ENCODE peak calls at places on chromosomes 6 and 20, in six cellular contexts. G is spleen; X is CD4-positive, alpha-beta T cell; M is cardiac muscle cell; Q is IMR-90; J is AG04450. Z is an unnamed sample.
A peak's percentile ranks its signal among the peaks of the same experiment; 100 is the strongest.

GRCh38 chr6:47413752-47414516 is 63.7 kb upstream of the CD2AP start:
- DNase-seq in G (no peak), X (peak; percentile 40), M (peak; percentile 83), Q (peak; percentile 69), J (peak; percentile 23), Z (peak; percentile 51)

GRCh38 chr6:168956884-168957730 is 296.5 kb downstream of the THBS2 start:
- DNase-seq in G (peak; percentile 82), X (peak; percentile 23), M (peak; percentile 89), Q (peak; percentile 80), J (peak; percentile 47), Z (peak; percentile 78)

GRCh38 chr20:21360686-21361085 is 36.6 kb downstream of the NKX2-4 start:
- DNase-seq in G (no peak), X (no peak), M (peak; percentile 24), Q (peak; percentile 40), J (no peak), Z (no peak)

GRCh38 chr6:23349521-23350147 is 776.4 kb upstream of the NRSN1 start:
- DNase-seq in G (no peak), X (no peak), M (peak; percentile 60), Q (peak; percentile 96), J (peak; percentile 68), Z (no peak)

GRCh38 chr6:12066297-12066696 is 54.2 kb downstream of the HIVEP1 start:
- DNase-seq in G (no peak), X (no peak), M (peak; percentile 25), Q (peak; percentile 19), J (no peak), Z (no peak)

GRCh38 chr20:46117704-46118467 is at the start of gene CD40:
- DNase-seq in G (peak; percentile 93), X (peak; percentile 71), M (peak; percentile 90), Q (peak; percentile 23), J (no peak), Z (peak; percentile 91)

GRCh38 chr20:64057628-64058498 is 5.1 kb upstream of the TCEA2 start:
- DNase-seq in G (peak; percentile 95), X (peak; percentile 74), M (peak; percentile 72), Q (peak; percentile 40), J (no peak), Z (peak; percentile 79)

GRCh38 chr6:134176283-134176975 is 124.0 kb upstream of the SLC2A12 start:
- DNase-seq in G (peak; percentile 90), X (no peak), M (peak; percentile 82), Q (peak; percentile 37), J (no peak), Z (peak; percentile 64)

GRCh38 chr6:40948598-40948997 is 90.4 kb downstream of the UNC5CL start:
- DNase-seq in G (no peak), X (no peak), M (no peak), Q (peak; percentile 48), J (no peak), Z (no peak)

GRCh38 chr6:42363906-42364859 is 87.5 kb downstream of the TRERF1 start:
- DNase-seq in G (no peak), X (no peak), M (no peak), Q (no peak), J (no peak), Z (peak; percentile 76)

GRCh38 chr6:42366999-42367352 is 84.8 kb downstream of the TRERF1 start:
- DNase-seq in G (no peak), X (no peak), M (no peak), Q (no peak), J (no peak), Z (no peak)

GRCh38 chr6:42366011-42366705 is 85.6 kb downstream of the TRERF1 start:
- DNase-seq in G (no peak), X (no peak), M (no peak), Q (no peak), J (no peak), Z (no peak)

GRCh38 chr6:42367353-42368011 is 84.2 kb downstream of the TRERF1 start:
- DNase-seq in G (peak; percentile 83), X (peak; percentile 4), M (no peak), Q (peak; percentile 60), J (no peak), Z (no peak)

DNA sequence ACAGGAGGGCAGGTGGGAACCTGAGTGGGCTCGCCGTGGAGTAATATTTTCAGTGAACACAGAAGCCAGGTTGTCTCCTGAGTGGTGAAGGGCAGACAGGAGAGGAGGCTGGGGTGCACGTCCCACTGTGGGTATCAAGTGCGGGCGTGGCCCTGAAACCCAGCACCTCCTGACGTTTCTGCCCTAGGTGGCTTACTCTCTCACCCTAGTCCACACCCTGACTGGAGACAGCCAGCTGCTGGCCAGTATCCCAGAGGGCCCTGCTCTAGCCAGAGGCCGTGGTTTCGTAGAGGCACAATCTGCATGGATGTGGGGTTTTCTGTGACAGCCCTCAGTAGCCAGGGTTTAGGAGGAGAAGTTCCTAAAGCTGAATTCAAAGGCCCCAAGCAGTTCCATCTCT is 86.7 kb downstream of the TRERF1 start:
- DNase-seq in G (no peak), X (no peak), M (no peak), Q (no peak), J (no peak), Z (no peak)
- TF ChIP-seq CTCF in G (no peak), X (no peak), M (no peak), Q (no peak), J (no peak), Z (no peak)

GRCh38 chr6:9431945-9432344 is 982.9 kb downstream of the TFAP2A start:
- DNase-seq in G (no peak), X (no peak), M (no peak), Q (no peak), J (no peak), Z (no peak)

DNA sequence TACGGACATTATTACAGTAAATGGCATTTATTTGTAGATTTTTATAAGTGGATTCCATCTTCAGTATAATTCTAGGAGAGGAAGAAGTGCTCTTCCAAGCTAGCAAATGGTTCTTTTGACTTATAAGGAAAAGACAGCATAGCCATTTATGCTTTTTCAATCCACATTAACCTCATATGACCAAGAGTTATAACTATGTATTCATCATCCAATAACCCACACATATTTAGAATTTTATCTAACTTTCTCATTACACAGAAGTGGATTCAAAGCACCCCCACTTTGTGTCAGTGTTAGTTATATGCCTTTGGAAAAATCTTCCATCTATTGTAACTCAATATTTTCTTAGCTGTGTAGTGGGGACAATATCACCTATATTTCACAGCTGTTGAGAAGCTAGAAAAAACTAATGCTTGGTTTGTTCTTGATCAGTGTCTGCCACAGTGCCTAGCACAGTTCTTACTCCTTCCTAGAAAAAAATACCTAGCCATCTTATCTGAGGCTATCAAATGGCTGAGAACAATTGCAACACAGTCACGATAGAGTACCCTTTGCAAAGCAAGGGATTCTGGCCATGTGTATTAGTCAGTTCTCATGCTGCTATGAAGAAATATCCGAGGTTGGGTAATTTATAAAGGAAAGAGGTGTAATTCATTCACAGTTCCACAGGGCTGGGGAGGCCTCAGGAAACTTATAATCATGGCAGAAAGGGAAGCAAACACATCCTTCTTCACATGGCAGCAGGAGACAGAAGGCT is 986.3 kb downstream of the TFAP2A start:
- DNase-seq in G (no peak), X (no peak), M (peak; percentile 15), Q (peak; percentile 54), J (no peak), Z (no peak)
- H3K9me3 ChIP-seq in G (no peaks in the 10 kb centered on the region), X (no peaks in the 10 kb centered on the region), M (no peaks in the 10 kb centered on the region), Q (peaks cover 1% of the 10 kb centered on the region), J (no peaks in the 10 kb centered on the region), Z (no peaks in the 10 kb centered on the region)

DNA sequence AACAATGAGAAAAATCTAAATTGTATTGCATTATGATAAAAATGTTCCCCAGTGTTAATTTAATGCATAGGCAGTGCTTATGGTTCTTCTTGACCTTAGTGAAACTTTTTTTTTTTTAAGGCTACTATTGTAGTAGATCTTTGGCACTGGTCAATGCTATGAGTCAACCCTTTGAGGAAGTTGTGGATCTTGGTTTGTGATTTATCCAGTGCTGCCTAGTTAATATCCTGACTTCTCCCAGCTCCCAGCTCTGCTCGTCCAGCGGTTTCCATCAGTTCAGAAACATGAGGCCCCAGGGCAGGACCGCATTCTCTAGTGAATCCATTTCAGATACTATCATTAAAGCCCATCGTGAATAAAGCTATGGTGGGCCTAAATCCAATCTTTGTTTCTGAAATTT is 364.5 kb upstream of the JARID2 start:
- DNase-seq in G (no peak), X (no peak), M (peak; percentile 85), Q (peak; percentile 87), J (no peak), Z (no peak)
- TF ChIP-seq CTCF in G (no peak), X (no peak), M (no peak), Q (no peak), J (no peak), Z (no peak)

DNA sequence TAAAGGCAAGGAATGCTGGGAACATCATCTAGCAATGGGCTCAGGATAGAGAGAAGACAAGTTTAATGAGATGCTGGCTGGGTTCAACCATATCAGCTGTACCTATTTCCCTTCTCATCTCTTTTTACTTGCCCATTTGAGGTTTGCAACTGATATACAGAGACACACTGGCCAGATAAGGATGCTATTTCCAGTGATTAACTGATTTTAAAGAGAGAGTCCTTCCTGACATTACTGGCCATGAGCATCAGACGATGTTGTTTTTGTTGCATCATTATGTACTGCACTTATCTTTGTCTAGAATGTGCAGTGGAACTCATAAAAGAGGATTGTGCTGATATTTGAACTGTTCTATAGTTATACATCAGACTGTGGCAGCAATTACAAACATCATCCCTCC is 252.7 kb downstream of the BTBD3 start:
- DNase-seq in G (no peak), X (no peak), M (peak; percentile 33), Q (no peak), J (no peak), Z (no peak)
- H3K9me3 ChIP-seq in G (no peaks in the 10 kb centered on the region), X (no peaks in the 10 kb centered on the region), M (no peaks in the 10 kb centered on the region), Q (no peaks in the 10 kb centered on the region), J (no peaks in the 10 kb centered on the region), Z (no peaks in the 10 kb centered on the region)

GRCh38 chr20:51319522-51319921 is 223.0 kb downstream of the NFATC2 start:
- DNase-seq in G (no peak), X (no peak), M (no peak), Q (no peak), J (no peak), Z (no peak)

GRCh38 chr20:51318058-51318960 is 224.2 kb downstream of the NFATC2 start:
- DNase-seq in G (no peak), X (peak; percentile 22), M (peak; percentile 58), Q (no peak), J (no peak), Z (peak; percentile 87)

GRCh38 chr20:51326241-51326819 is 216.2 kb downstream of the NFATC2 start:
- DNase-seq in G (no peak), X (peak; percentile 32), M (peak; percentile 70), Q (peak; percentile 76), J (no peak), Z (peak; percentile 75)

GRCh38 chr20:51321343-51322163 is 221.0 kb downstream of the NFATC2 start:
- DNase-seq in G (no peak), X (no peak), M (no peak), Q (no peak), J (no peak), Z (no peak)

GRCh38 chr20:51322164-51322707 is 220.3 kb downstream of the NFATC2 start:
- DNase-seq in G (no peak), X (no peak), M (no peak), Q (no peak), J (no peak), Z (no peak)
- TF ChIP-seq CTCF in G (no peak), X (no peak), M (no peak), Q (no peak), J (no peak), Z (no peak)

DNA sequence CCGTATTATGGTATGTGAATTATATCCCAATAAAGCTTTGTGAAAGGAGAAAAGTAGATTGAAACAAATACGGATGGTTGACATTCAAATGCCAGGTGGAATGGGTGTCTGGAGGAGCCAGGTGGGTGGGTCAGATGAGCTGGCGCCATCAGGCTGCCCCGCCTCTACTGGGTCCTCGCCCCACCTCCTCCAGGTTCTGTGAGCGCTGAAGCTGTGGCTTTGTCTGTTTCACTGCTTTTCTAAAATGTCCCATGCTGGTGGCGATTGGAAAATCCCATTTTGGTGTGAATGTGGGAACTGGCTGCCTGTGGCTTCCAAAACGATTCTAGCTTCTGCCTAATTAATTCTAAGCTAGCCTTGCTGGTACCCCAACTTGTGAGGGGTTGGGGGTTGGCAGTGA is 16.5 kb downstream of the DUSP22 start:
- DNase-seq in G (no peak), X (no peak), M (no peak), Q (no peak), J (no peak), Z (no peak)
- H3K9me3 ChIP-seq in G (no peaks in the 10 kb centered on the region), X (no peaks in the 10 kb centered on the region), M (peaks cover 4% of the 10 kb centered on the region), Q (peaks cover 5% of the 10 kb centered on the region), J (peaks cover 44% of the 10 kb centered on the region), Z (no peaks in the 10 kb centered on the region)

Z was measured in testis.